ENCODE peak calls at places on chromosome 16, in nine cellular contexts. X, A, H, I, G, Q, F, N and S are unnamed samples.

GRCh38 chr16:77540656-77541055 is 105.8 kb upstream of the ADAMTS18 start:
- DNase-seq in X (no peak), A (no peak), H (no peak), I (no peak), G (no peak), Q (no peak), F (no peak), N (no peak), S (no peak)

GRCh38 chr16:80369559-80369958 is 171.2 kb upstream of the DYNLRB2 start:
- DNase-seq in X (peak), A (peak), H (peak), I (peak), G (no peak), Q (no peak), F (no peak), N (peak), S (no peak)

GRCh38 chr16:57013268-57013667 is 23.9 kb downstream of the NLRC5 start:
- DNase-seq in X (peak), A (no peak), H (no peak), I (no peak), G (no peak), Q (no peak), F (no peak), N (no peak), S (no peak)

GRCh38 chr16:47553853-47554564 is 92.9 kb downstream of the PHKB start:
- DNase-seq in X (no peak), A (no peak), H (no peak), I (no peak), G (no peak), Q (no peak), F (no peak), N (no peak), S (no peak)

GRCh38 chr16:17358846-17359245 is 111.9 kb downstream of the XYLT1 start:
- DNase-seq in X (no peak), A (no peak), H (no peak), I (no peak), G (no peak), Q (no peak), F (no peak), N (no peak), S (no peak)

GRCh38 chr16:69443809-69444611 is 19.6 kb downstream of the CYB5B start:
- DNase-seq in X (peak), A (no peak), H (peak), I (no peak), G (no peak), Q (no peak), F (peak), N (no peak), S (peak)

GRCh38 chr16:986411-986810 is 4.8 kb downstream of the SOX8 start:
- DNase-seq in X (no peak), A (no peak), H (no peak), I (no peak), G (no peak), Q (no peak), F (no peak), N (no peak), S (no peak)

GRCh38 chr16:528111-529011 is 849 bp downstream of the CAPN15 start:
- DNase-seq in X (peak), A (peak), H (peak), I (no peak), G (peak), Q (no peak), F (peak), N (peak), S (no peak)

GRCh38 chr16:81456523-81457325 is 12.1 kb downstream of the CMIP start:
- DNase-seq in X (no peak), A (no peak), H (no peak), I (no peak), G (no peak), Q (no peak), F (no peak), N (no peak), S (no peak)

GRCh38 chr16:1245452-1246005 is 5.0 kb downstream of the TPSAB1 start:
- DNase-seq in X (no peak), A (no peak), H (peak), I (peak), G (no peak), Q (no peak), F (no peak), N (no peak), S (no peak)

GRCh38 chr16:68447721-68448359 is 468 bp downstream of the SMPD3 start:
- DNase-seq in X (no peak), A (peak), H (peak), I (no peak), G (no peak), Q (no peak), F (peak), N (no peak), S (no peak)

GRCh38 chr16:50475170-50475569 is 73.0 kb upstream of the NKD1 start:
- DNase-seq in X (no peak), A (no peak), H (no peak), I (no peak), G (no peak), Q (no peak), F (peak), N (no peak), S (no peak)

GRCh38 chr16:51538707-51539604 is 387.9 kb upstream of the SALL1 start:
- DNase-seq in X (peak), A (no peak), H (no peak), I (no peak), G (no peak), Q (no peak), F (no peak), N (no peak), S (no peak)

GRCh38 chr16:79656537-79657115 is 56.1 kb upstream of the MAF start:
- DNase-seq in X (no peak), A (peak), H (no peak), I (no peak), G (no peak), Q (no peak), F (no peak), N (no peak), S (no peak)

GRCh38 chr16:2142942-2143868 is 5.2 kb upstream of the RAB26 start:
- DNase-seq in X (no peak), A (peak), H (no peak), I (peak), G (no peak), Q (no peak), F (peak), N (no peak), S (no peak)

GRCh38 chr16:80274576-80275191 is 266.1 kb upstream of the DYNLRB2 start:
- DNase-seq in X (peak), A (no peak), H (no peak), I (no peak), G (no peak), Q (no peak), F (no peak), N (no peak), S (no peak)

GRCh38 chr16:87723224-87723619 is 42.6 kb downstream of the KLHDC4 start:
- DNase-seq in X (peak), A (peak), H (peak), I (peak), G (no peak), Q (no peak), F (no peak), N (peak), S (peak)

GRCh38 chr16:15714393-15715172 is 64.5 kb downstream of the NDE1 start:
- DNase-seq in X (no peak), A (no peak), H (no peak), I (no peak), G (no peak), Q (no peak), F (no peak), N (no peak), S (no peak)

GRCh38 chr16:48682971-48683370 is 73.0 kb upstream of the N4BP1 start:
- DNase-seq in X (no peak), A (no peak), H (no peak), I (no peak), G (no peak), Q (no peak), F (no peak), N (no peak), S (no peak)

GRCh38 chr16:28181557-28181914 is 30.2 kb downstream of the XPO6 start:
- DNase-seq in X (peak), A (no peak), H (no peak), I (no peak), G (no peak), Q (no peak), F (no peak), N (peak), S (no peak)

GRCh38 chr16:12575288-12575687 is 228.4 kb downstream of the CPPED1 start:
- DNase-seq in X (no peak), A (peak), H (no peak), I (no peak), G (no peak), Q (no peak), F (peak), N (no peak), S (no peak)

GRCh38 chr16:67184453-67185002 is 765 bp upstream of the MATCAP1 start:
- DNase-seq in X (no peak), A (peak), H (no peak), I (no peak), G (no peak), Q (no peak), F (no peak), N (no peak), S (no peak)

GRCh38 chr16:166375-167116 is 768 bp downstream of the HBM start:
- DNase-seq in X (no peak), A (no peak), H (no peak), I (no peak), G (no peak), Q (no peak), F (no peak), N (no peak), S (no peak)

GRCh38 chr16:11045441-11045840 is 101.1 kb downstream of the CLEC16A start:
- DNase-seq in X (no peak), A (no peak), H (no peak), I (no peak), G (no peak), Q (no peak), F (peak), N (no peak), S (no peak)

GRCh38 chr16:80527297-80527696 is 13.5 kb upstream of the DYNLRB2 start:
- DNase-seq in X (peak), A (peak), H (no peak), I (no peak), G (peak), Q (no peak), F (no peak), N (no peak), S (no peak)

GRCh38 chr16:31421587-31421986 is 6.6 kb downstream of the COX6A2 start:
- DNase-seq in X (no peak), A (no peak), H (no peak), I (no peak), G (peak), Q (no peak), F (no peak), N (no peak), S (no peak)

GRCh38 chr16:78996806-78997205 is 603.7 kb downstream of the MAF start:
- DNase-seq in X (no peak), A (no peak), H (no peak), I (peak), G (no peak), Q (no peak), F (no peak), N (no peak), S (no peak)

GRCh38 chr16:71449020-71449419 is 7.2 kb upstream of the TLE7 start:
- DNase-seq in X (no peak), A (peak), H (no peak), I (no peak), G (no peak), Q (no peak), F (no peak), N (no peak), S (no peak)

GRCh38 chr16:54493076-54493475 is 206.5 kb upstream of the IRX3 start:
- DNase-seq in X (peak), A (no peak), H (no peak), I (no peak), G (no peak), Q (no peak), F (no peak), N (no peak), S (no peak)

GRCh38 chr16:57992084-57992483 is 8.4 kb downstream of the ZNF319 start:
- DNase-seq in X (no peak), A (no peak), H (no peak), I (no peak), G (no peak), Q (no peak), F (no peak), N (no peak), S (no peak)

GRCh38 chr16:58336332-58337089 is 41.7 kb upstream of the PRSS54 start:
- DNase-seq in X (peak), A (peak), H (peak), I (peak), G (peak), Q (peak), F (peak), N (peak), S (peak)

GRCh38 chr16:66150691-66151090 is 215.8 kb upstream of the CDH5 start:
- DNase-seq in X (peak), A (no peak), H (no peak), I (no peak), G (no peak), Q (no peak), F (no peak), N (no peak), S (no peak)

GRCh38 chr16:87464691-87465300 is 28.0 kb downstream of the ZCCHC14 start:
- DNase-seq in X (peak), A (no peak), H (peak), I (peak), G (peak), Q (peak), F (peak), N (peak), S (peak)

GRCh38 chr16:57953857-57954256 is 17.1 kb downstream of the CNGB1 start:
- DNase-seq in X (no peak), A (no peak), H (no peak), I (no peak), G (no peak), Q (no peak), F (no peak), N (no peak), S (no peak)

GRCh38 chr16:30675133-30675532 is 16.9 kb downstream of the FBRS start:
- DNase-seq in X (no peak), A (no peak), H (no peak), I (no peak), G (no peak), Q (no peak), F (no peak), N (no peak), S (no peak)

GRCh38 chr16:67029249-67030096 is 524 bp downstream of the CBFB start:
- DNase-seq in X (peak), A (peak), H (peak), I (peak), G (peak), Q (peak), F (peak), N (peak), S (peak)

GRCh38 chr16:6602401-6602800 is 730.2 kb upstream of the RBFOX1 start:
- DNase-seq in X (no peak), A (no peak), H (no peak), I (peak), G (no peak), Q (no peak), F (no peak), N (no peak), S (no peak)

GRCh38 chr16:49581630-49582298 is 208.2 kb downstream of the C16orf78 start:
- DNase-seq in X (no peak), A (no peak), H (no peak), I (peak), G (no peak), Q (no peak), F (no peak), N (peak), S (no peak)

GRCh38 chr16:66690106-66690847 is 6.3 kb downstream of the CMTM4 start:
- DNase-seq in X (no peak), A (no peak), H (no peak), I (no peak), G (no peak), Q (no peak), F (no peak), N (no peak), S (no peak)